ENCODE peak calls at places on chromosome 22, in five cellular contexts. I is testis, U is SK-N-SH, L is right atrium auricular region, Z is IMR-90. R is an unnamed sample. For H3K36me3, the result is how much of the 10 kb centered on the place peaks cover.

GRCh38 chr22:48564995-48565394 is 1262.7 kb downstream of the BRD1 start:
- DNase-seq in Z (no peak), L (no peak), U (no peak), I (no peak), R (no peak)

GRCh38 chr22:50294319-50294656 is 13.2 kb downstream of the PLXNB2 start:
- DNase-seq in Z (no peak), I (no peak), L (no peak), U (no peak), R (no peak)

GRCh38 chr22:43244803-43245527 is 58.0 kb upstream of the TTLL12 start:
- DNase-seq in L (no peak), I (no peak), U (no peak), Z (no peak), R (no peak)

GRCh38 chr22:18114495-18114894 is 3.9 kb downstream of the TUBA8 start:
- DNase-seq in L (no peak), U (no peak), I (no peak), Z (no peak), R (no peak)

GRCh38 chr22:36208162-36208765 is 6.7 kb upstream of the APOL4 start:
- DNase-seq in Z (no peak), U (no peak), L (no peak), I (no peak), R (no peak)

GRCh38 chr22:29621761-29622526 is 18.5 kb downstream of the NF2 start:
- DNase-seq in U (no peak), Z (peak), L (no peak), I (no peak), R (no peak)

GRCh38 chr22:43187171-43188099 is 501 bp upstream of the TTLL12 start:
- DNase-seq in Z (peak), U (peak), L (peak), I (peak), R (peak)

GRCh38 chr22:19103881-19104821 is 18.1 kb downstream of the DGCR2 start:
- DNase-seq in L (no peak), Z (peak), I (no peak), U (no peak), R (peak)

GRCh38 chr22:37674951-37675929 is at the start of gene LGALS1:
- DNase-seq in Z (peak), L (peak), U (peak), I (peak), R (peak)

GRCh38 chr22:50576806-50577696 is 1.2 kb downstream of the CPT1B start:
- DNase-seq in L (no peak), Z (no peak), U (no peak), I (no peak), R (no peak)

GRCh38 chr22:18078329-18079041 is 695 bp downstream of the PEX26 start:
- DNase-seq in Z (peak), I (no peak), L (no peak), U (peak), R (peak)

GRCh38 chr22:35882226-35883027 is 146.2 kb downstream of the RBFOX2 start:
- DNase-seq in U (peak), L (no peak), I (no peak), Z (peak), R (peak)

GRCh38 chr22:37056246-37056645 is 4.7 kb downstream of the KCTD17 start:
- DNase-seq in I (no peak), L (no peak), Z (no peak), U (no peak), R (no peak)

GRCh38 chr22:50523806-50524663 is 1.4 kb downstream of the SCO2 start:
- DNase-seq in L (no peak), I (no peak), Z (no peak), U (peak), R (no peak)

GRCh38 chr22:19201858-19202798 is 23.6 kb upstream of the SLC25A1 start:
- DNase-seq in L (no peak), U (no peak), Z (no peak), I (no peak), R (no peak)

GRCh38 chr22:37313376-37314314 is 31.3 kb downstream of the CYTH4 start:
- DNase-seq in U (no peak), L (no peak), I (no peak), Z (peak), R (no peak)

GRCh38 chr22:27919943-27920755 is 1.1 kb upstream of the PITPNB start:
- DNase-seq in I (peak), U (peak), L (peak), Z (peak), R (peak)

GRCh38 chr22:20395181-20395896 is 1.4 kb downstream of the ZNF74 start:
- DNase-seq in Z (no peak), L (no peak), U (peak), I (no peak), R (peak)

GRCh38 chr22:24776525-24776924 is 2.0 kb upstream of the PIWIL3 start:
- DNase-seq in L (no peak), I (no peak), U (no peak), Z (no peak), R (no peak)

GRCh38 chr22:49738006-49738405 is 89.7 kb downstream of the BRD1 start:
- DNase-seq in U (no peak), L (peak), I (no peak), Z (no peak), R (no peak)

GRCh38 chr22:48039326-48039725 is 1276.9 kb downstream of the TBC1D22A start:
- DNase-seq in L (no peak), U (no peak), I (no peak), Z (no peak), R (no peak)

GRCh38 chr22:35510951-35511350 is 29.7 kb upstream of the RASD2 start:
- DNase-seq in Z (no peak), L (no peak), U (no peak), I (no peak), R (no peak)

GRCh38 chr22:38611559-38611958 is 41.6 kb upstream of the DMC1 start:
- DNase-seq in L (no peak), I (no peak), Z (no peak), U (no peak), R (no peak)

GRCh38 chr22:26610983-26611382 is 6.8 kb downstream of the CRYBB1 start:
- DNase-seq in Z (peak), L (no peak), I (no peak), U (no peak), R (no peak)

GRCh38 chr22:48923909-48924475 is 903.7 kb downstream of the BRD1 start:
- DNase-seq in Z (no peak), I (no peak), L (peak), U (no peak), R (no peak)

GRCh38 chr22:49620666-49621065 is 207.0 kb downstream of the BRD1 start:
- DNase-seq in L (no peak), I (no peak), U (no peak), Z (no peak), R (no peak)

GRCh38 chr22:19505735-19506126 is 18.5 kb downstream of the CLDN5 start:
- DNase-seq in L (no peak), U (no peak), Z (no peak), I (no peak), R (no peak)

GRCh38 chr22:38768036-38768435 is 12.2 kb upstream of the SUN2 start:
- DNase-seq in U (no peak), Z (no peak), L (no peak), I (no peak), R (no peak)

GRCh38 chr22:39206491-39206890 is 38.3 kb downstream of the PDGFB start:
- DNase-seq in I (no peak), L (no peak), Z (no peak), U (no peak), R (no peak)

GRCh38 chr22:49869855-49870712 is 16.4 kb downstream of the ZBED4 start:
- DNase-seq in L (no peak), I (no peak), Z (no peak), U (no peak), R (no peak)

GRCh38 chr22:45533731-45534130 is 31.0 kb downstream of the FBLN1 start:
- DNase-seq in Z (no peak), L (no peak), U (no peak), I (no peak), R (no peak)
- H3K36me3 ChIP-seq in Z (under half), L (under half), U (under half), I (under half), R (under half)

GRCh38 chr22:41252365-41252764 is 11.6 kb upstream of the CHADL start:
- DNase-seq in I (no peak), L (no peak), Z (no peak), U (no peak), R (no peak)
- H3K36me3 ChIP-seq in I (under half), L (half or more), Z (half or more), U (under half), R (half or more)

GRCh38 chr22:23655891-23656475 is 23.9 kb upstream of the DRICH1 start:
- DNase-seq in L (no peak), I (no peak), Z (no peak), U (no peak), R (no peak)

GRCh38 chr22:23652711-23653110 is 20.6 kb upstream of the DRICH1 start:
- DNase-seq in U (no peak), I (no peak), Z (no peak), L (no peak), R (no peak)

GRCh38 chr22:23649071-23649501 is 17.0 kb upstream of the DRICH1 start:
- DNase-seq in I (no peak), U (no peak), Z (no peak), L (no peak), R (no peak)

GRCh38 chr22:23652286-23652685 is 20.2 kb upstream of the DRICH1 start:
- DNase-seq in L (no peak), Z (no peak), I (no peak), U (no peak), R (no peak)

GRCh38 chr22:23651676-23652075 is 19.6 kb upstream of the DRICH1 start:
- DNase-seq in U (no peak), I (no peak), L (no peak), Z (no peak), R (no peak)
- H3K36me3 ChIP-seq in U (under half), I (under half), L (under half), Z (under half), R (under half)

GRCh38 chr22:32309585-32310251 is 47.9 kb upstream of the RFPL3 start:
- DNase-seq in L (no peak), U (peak), I (peak), Z (no peak), R (no peak)
- H3K36me3 ChIP-seq in L (under half), U (under half), I (under half), Z (under half), R (under half)

DNA sequence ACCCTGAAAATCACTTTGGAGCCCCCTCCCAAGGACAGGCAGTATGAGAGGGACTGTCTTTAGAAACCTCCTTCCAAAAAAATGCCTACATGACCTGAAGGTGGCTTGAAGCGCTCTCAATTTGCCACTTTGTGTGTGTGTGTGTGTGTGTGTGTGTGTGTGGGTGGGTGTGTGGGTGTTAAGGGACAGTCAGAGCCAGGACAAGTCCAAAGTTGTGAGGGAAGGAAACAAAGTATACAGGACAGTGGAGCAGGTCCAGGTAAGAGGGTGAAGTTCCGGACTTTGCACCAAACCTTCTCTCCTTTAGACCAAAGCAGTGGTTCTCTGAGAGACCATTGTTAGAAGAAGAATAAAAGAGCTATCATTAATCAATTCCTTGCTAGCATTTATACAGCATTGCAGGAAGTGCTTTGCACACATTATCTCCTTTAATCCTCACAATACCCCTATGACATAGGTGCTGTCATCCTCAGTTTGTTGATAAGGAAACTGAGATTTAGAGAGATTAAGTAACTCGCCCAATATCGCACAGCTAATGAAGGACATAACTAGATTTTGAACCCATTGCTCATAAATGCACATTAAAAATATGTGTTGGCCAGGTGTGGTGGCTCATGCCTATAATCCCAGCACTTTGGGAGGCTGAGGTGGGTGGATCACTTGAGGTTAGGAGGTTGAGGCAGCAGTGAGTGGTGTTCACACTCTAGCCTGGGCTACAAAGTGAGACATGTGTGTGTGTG is 12.4 kb upstream of the SLC5A1 start:
- DNase-seq in Z (no peak), I (no peak), L (no peak), U (no peak), R (no peak)
- H3K36me3 ChIP-seq in Z (under half), I (under half), L (under half), U (under half), R (under half)

DNA sequence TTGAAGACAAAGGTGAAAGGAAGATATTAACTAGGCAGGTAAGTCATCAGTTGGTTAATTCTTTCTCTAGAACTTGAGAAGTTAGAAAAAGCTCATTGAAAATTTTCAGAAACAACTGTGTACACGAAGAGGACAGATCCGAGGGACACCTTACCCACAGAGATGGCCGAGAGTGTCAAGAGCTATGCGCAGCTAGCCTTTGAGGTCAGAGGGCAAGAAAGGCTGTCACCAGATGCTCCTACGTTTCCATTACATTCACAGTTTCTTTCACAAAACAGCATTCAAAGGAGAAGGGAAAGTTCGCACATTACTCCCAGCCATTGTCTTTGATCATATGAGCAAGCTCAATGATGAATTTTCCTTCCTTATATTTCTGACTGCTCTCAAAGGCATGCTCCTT is 34.8 kb downstream of the YPEL1 start:
- DNase-seq in I (no peak), L (no peak), Z (no peak), U (no peak), R (no peak)
- H3K36me3 ChIP-seq in I (under half), L (under half), Z (under half), U (under half), R (under half)